ENCODE peak calls at places on chromosome 20, in ten cellular contexts. P is naive thymus-derived CD8-positive, alpha-beta T cell; F is activated CD4-positive, alpha-beta T cell treated with anti-CD3 and anti-CD28 coated beads for 24 hours; A is gastrocnemius medialis; J is pons; N is dorsolateral prefrontal cortex; I is left ventricle myocardium superior; V is bronchial epithelial cell; T is sigmoid colon; R is psoas muscle. G is an unnamed sample.

GRCh38 chr20:43987018-43987417 is 72.4 kb downstream of the TOX2 start:
- DNase-seq in P (no peak), F (no peak), A (no peak), J (no peak), N (no peak), I (no peak), V (no peak), T (no peak), R (no peak), G (no peak)

GRCh38 chr20:48002517-48002970 is 217.3 kb upstream of the SULF2 start:
- DNase-seq in P (no peak), F (no peak), A (no peak), J (peak; percentile 22), N (no peak), I (no peak), V (no peak), T (no peak), R (no peak), G (no peak)

GRCh38 chr20:46194409-46194808 is 76.3 kb downstream of the CD40 start:
- DNase-seq in P (no peak), F (no peak), A (no peak), J (no peak), N (no peak), I (no peak), V (no peak), T (no peak), R (no peak), G (no peak)

GRCh38 chr20:17680128-17680835 is 1.8 kb downstream of the RRBP1 start:
- DNase-seq in P (no peak), F (no peak), A (peak; percentile 23), J (peak; percentile 57), N (no peak), I (peak; percentile 64), V (peak; percentile 69), T (peak; percentile 84), R (peak; percentile 72), G (peak; percentile 85)

GRCh38 chr20:62551408-62552323 is 75.9 kb upstream of the GATA5 start:
- DNase-seq in P (peak; percentile 20), F (no peak), A (no peak), J (no peak), N (no peak), I (no peak), V (no peak), T (no peak), R (no peak), G (no peak)

GRCh38 chr20:62742979-62743776 is 34.5 kb downstream of the NTSR1 start:
- DNase-seq in P (peak; percentile 0), F (no peak), A (no peak), J (no peak), N (peak; percentile 38), I (peak; percentile 15), V (no peak), T (peak; percentile 38), R (peak; percentile 36), G (no peak)

GRCh38 chr20:32240220-32240619 is 32.5 kb downstream of the POFUT1 start:
- DNase-seq in P (no peak), F (no peak), A (no peak), J (no peak), N (no peak), I (no peak), V (no peak), T (no peak), R (no peak), G (no peak)

GRCh38 chr20:34842143-34842542 is 16.7 kb upstream of the NCOA6 start:
- DNase-seq in P (no peak), F (no peak), A (no peak), J (no peak), N (no peak), I (no peak), V (no peak), T (no peak), R (no peak), G (no peak)

GRCh38 chr20:7980332-7981046 is 39.1 kb downstream of the TMX4 start:
- DNase-seq in P (no peak), F (no peak), A (no peak), J (peak; percentile 56), N (no peak), I (no peak), V (peak; percentile 37), T (no peak), R (no peak), G (peak; percentile 10)

GRCh38 chr20:8309638-8310037 is 177.6 kb downstream of the PLCB1 start:
- DNase-seq in P (no peak), F (no peak), A (no peak), J (peak; percentile 30), N (peak; percentile 48), I (no peak), V (peak; percentile 15), T (no peak), R (no peak), G (no peak)

GRCh38 chr20:57473246-57474042 is 51.5 kb downstream of the CTCFL start:
- DNase-seq in P (no peak), F (no peak), A (no peak), J (peak; percentile 42), N (no peak), I (no peak), V (peak; percentile 7), T (peak; percentile 80), R (no peak), G (no peak)

GRCh38 chr20:34375977-34376430 is 12.9 kb downstream of the ITCH start:
- DNase-seq in P (no peak), F (no peak), A (no peak), J (no peak), N (no peak), I (no peak), V (no peak), T (no peak), R (no peak), G (no peak)

GRCh38 chr20:1813101-1813529 is 82.1 kb upstream of the SIRPA start:
- DNase-seq in P (no peak), F (no peak), A (no peak), J (no peak), N (no peak), I (peak; percentile 77), V (peak; percentile 52), T (peak; percentile 79), R (peak; percentile 83), G (peak; percentile 64)

GRCh38 chr20:42567409-42567808 is 622.3 kb downstream of the PTPRT start:
- DNase-seq in P (no peak), F (no peak), A (no peak), J (no peak), N (no peak), I (no peak), V (peak; percentile 32), T (no peak), R (no peak), G (no peak)

GRCh38 chr20:4159765-4160490 is 144.6 kb upstream of the RNF24 start:
- DNase-seq in P (no peak), F (no peak), A (no peak), J (no peak), N (no peak), I (no peak), V (no peak), T (no peak), R (no peak), G (no peak)

GRCh38 chr20:10111144-10111771 is 76.5 kb downstream of the ANKEF1 start:
- DNase-seq in P (no peak), F (no peak), A (no peak), J (no peak), N (no peak), I (no peak), V (peak; percentile 40), T (no peak), R (no peak), G (peak; percentile 51)

GRCh38 chr20:59024111-59024530 is 4.9 kb downstream of the TUBB1 start:
- DNase-seq in P (no peak), F (no peak), A (no peak), J (no peak), N (no peak), I (no peak), V (no peak), T (no peak), R (no peak), G (no peak)

GRCh38 chr20:37309941-37310590 is 20.6 kb downstream of the MANBAL start:
- DNase-seq in P (no peak), F (no peak), A (no peak), J (no peak), N (no peak), I (peak; percentile 40), V (peak; percentile 80), T (peak; percentile 71), R (no peak), G (no peak)

GRCh38 chr20:49563015-49563980 is 4.6 kb downstream of the PTGIS start:
- DNase-seq in P (no peak), F (no peak), A (no peak), J (no peak), N (no peak), I (no peak), V (no peak), T (peak; percentile 30), R (no peak), G (no peak)

GRCh38 chr20:61073376-61073775 is 178.7 kb upstream of the CDH4 start:
- DNase-seq in P (no peak), F (no peak), A (no peak), J (no peak), N (no peak), I (no peak), V (no peak), T (no peak), R (no peak), G (no peak)

G was measured in body of pancreas.